ENCODE peak calls at places on chromosome 17, in four cellular contexts. P is AG04449, G is thoracic aorta, S is IMR-90. L is an unnamed sample.

GRCh38 chr17:62827722-62828498 is 19.8 kb upstream of the MARCHF10 start:
- DNase-seq in P (no peak), G (no peak), S (peak), L (peak)

GRCh38 chr17:13594762-13595697 is 6.7 kb downstream of the HS3ST3A1 start:
- DNase-seq in P (peak), G (peak), S (peak), L (peak)

GRCh38 chr17:74519951-74520553 is 11.2 kb downstream of the CD300LB start:
- DNase-seq in P (no peak), G (no peak), S (no peak), L (no peak)

GRCh38 chr17:81912441-81913309 is 1.5 kb upstream of the PCYT2 start:
- DNase-seq in P (no peak), G (no peak), S (no peak), L (no peak)

GRCh38 chr17:81371910-81372760 is 23.1 kb upstream of the BAHCC1 start:
- DNase-seq in P (no peak), G (no peak), S (peak), L (peak)

GRCh38 chr17:35152741-35153140 is 5.1 kb downstream of the UNC45B start:
- DNase-seq in P (no peak), G (no peak), S (no peak), L (no peak)

GRCh38 chr17:62085511-62086408 is 20.7 kb upstream of the MED13 start:
- DNase-seq in P (no peak), G (no peak), S (peak), L (peak)

GRCh38 chr17:38890410-38890746 is 20.5 kb downstream of the LASP1 start:
- DNase-seq in P (no peak), G (no peak), S (no peak), L (no peak)

GRCh38 chr17:8818654-8819330 is 19.6 kb upstream of the MFSD6L start:
- DNase-seq in P (no peak), G (no peak), S (no peak), L (no peak)

GRCh38 chr17:57902800-57903759 is 52.1 kb downstream of the CUEDC1 start:
- DNase-seq in P (no peak), G (peak), S (peak), L (peak)

GRCh38 chr17:77681820-77682219 is 276.7 kb upstream of the TNRC6C start:
- DNase-seq in P (no peak), G (no peak), S (peak), L (peak)

GRCh38 chr17:43768382-43768781 is 9.8 kb upstream of the SOST start:
- DNase-seq in P (no peak), G (no peak), S (no peak), L (no peak)

GRCh38 chr17:65121916-65122821 is 15.0 kb upstream of the RGS9 start:
- DNase-seq in P (no peak), G (no peak), S (no peak), L (no peak)

GRCh38 chr17:27323538-27324212 is 29.8 kb downstream of the WSB1 start:
- DNase-seq in P (no peak), G (peak), S (peak), L (peak)

GRCh38 chr17:47820023-47820789 is 1.4 kb downstream of the OSBPL7 start:
- DNase-seq in P (no peak), G (no peak), S (no peak), L (no peak)

GRCh38 chr17:182164-182751 is 808 bp upstream of the DOC2B start:
- DNase-seq in P (no peak), G (no peak), S (no peak), L (peak)

GRCh38 chr17:82959990-82960418 is 119.4 kb upstream of the METRNL start:
- DNase-seq in P (no peak), G (no peak), S (no peak), L (no peak)

GRCh38 chr17:47973541-47973940 is 2.6 kb downstream of the CDK5RAP3 start:
- DNase-seq in P (no peak), G (no peak), S (no peak), L (no peak)

GRCh38 chr17:2266045-2266864 is 37.3 kb downstream of the SMG6 start:
- DNase-seq in P (no peak), G (no peak), S (no peak), L (no peak)

GRCh38 chr17:40168262-40168832 is 8.9 kb upstream of the RAPGEFL1 start:
- DNase-seq in P (peak), G (no peak), S (peak), L (peak)

GRCh38 chr17:40345161-40346034 is 19.1 kb downstream of the GJD3 start:
- DNase-seq in P (no peak), G (no peak), S (peak), L (no peak)

GRCh38 chr17:32701860-32702259 is 175.1 kb downstream of the MYO1D start:
- DNase-seq in P (no peak), G (no peak), S (no peak), L (no peak)

GRCh38 chr17:39239640-39240314 is 14.0 kb upstream of the STAC2 start:
- DNase-seq in P (no peak), G (no peak), S (no peak), L (no peak)

GRCh38 chr17:1707107-1707506 is 3.1 kb downstream of the TLCD2 start:
- DNase-seq in P (no peak), G (no peak), S (no peak), L (no peak)

GRCh38 chr17:72116692-72117469 is 3.9 kb upstream of the SOX9 start:
- DNase-seq in P (no peak), G (no peak), S (peak), L (peak)
- H3K4me3 ChIP-seq in P (no peak), G (peak), S (peak), L (peak)

DNA sequence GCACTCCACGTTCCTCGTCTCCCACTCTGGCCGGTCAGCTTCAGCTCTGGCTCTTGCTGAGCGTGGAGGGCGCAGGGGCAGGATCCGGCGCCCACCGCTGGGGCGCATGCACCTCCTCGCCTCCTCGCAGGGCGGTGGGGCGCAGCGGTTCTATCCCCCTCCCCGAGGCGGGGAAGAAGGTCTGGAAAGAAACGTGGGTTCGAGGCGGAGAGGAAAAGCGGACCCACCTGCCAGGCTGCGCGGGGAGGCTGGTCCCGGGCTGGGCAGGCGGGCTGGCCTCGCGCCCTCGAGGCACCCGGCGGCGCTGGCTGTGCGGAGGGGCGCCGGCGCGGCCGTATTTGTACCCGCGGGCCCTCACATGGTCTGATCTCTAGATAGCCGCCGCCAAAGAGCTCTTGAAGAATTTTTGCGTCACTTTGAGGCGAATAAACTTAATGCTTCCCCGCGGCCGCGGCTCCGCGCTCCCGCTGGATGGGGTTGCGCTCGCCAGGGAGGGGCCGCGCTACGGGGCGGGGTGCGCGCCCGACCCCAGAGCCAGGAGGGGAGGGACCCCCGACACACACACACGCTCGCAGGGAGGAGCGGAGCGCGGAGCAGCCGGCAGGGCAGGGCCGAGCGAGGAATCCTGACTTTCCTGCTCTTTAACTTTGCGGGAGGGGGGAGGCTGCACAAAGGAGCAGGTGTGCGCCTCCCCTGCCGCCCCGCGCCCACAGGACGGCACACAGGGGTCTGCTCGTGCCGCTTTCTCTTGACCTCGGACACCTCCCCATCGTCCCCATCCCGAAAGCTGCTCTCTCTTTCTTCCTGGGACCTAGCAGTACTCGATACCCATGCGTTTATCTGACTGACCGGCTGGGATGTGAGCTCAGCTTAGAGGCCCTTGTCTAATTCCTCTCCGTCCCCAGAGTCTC is at the start of gene SLC6A4:
- DNase-seq in P (no peak), G (no peak), S (no peak), L (peak)
- H3K4me3 ChIP-seq in P (peak), G (peak), S (peak), L (peak)

GRCh38 chr17:49670641-49671040 is 7.3 kb downstream of the SPOP start:
- DNase-seq in P (no peak), G (no peak), S (no peak), L (peak)
- H3K4me3 ChIP-seq in P (no peak), G (peak), S (no peak), L (no peak)

GRCh38 chr17:16440814-16441629 is 25.7 kb downstream of the TRPV2 start:
- DNase-seq in P (no peak), G (no peak), S (no peak), L (no peak)

GRCh38 chr17:16443390-16444257 is 28.3 kb downstream of the TRPV2 start:
- DNase-seq in P (no peak), G (no peak), S (no peak), L (no peak)

GRCh38 chr17:16442141-16442540 is 26.8 kb downstream of the TRPV2 start:
- DNase-seq in P (no peak), G (no peak), S (no peak), L (peak)

GRCh38 chr17:16444258-16444886 is 29.0 kb downstream of the TRPV2 start:
- DNase-seq in P (no peak), G (no peak), S (no peak), L (no peak)

GRCh38 chr17:16442594-16443389 is 27.4 kb downstream of the TRPV2 start:
- DNase-seq in P (no peak), G (no peak), S (no peak), L (peak)
- H3K4me3 ChIP-seq in P (no peak), G (no peak), S (no peak), L (no peak)

GRCh38 chr17:75830168-75831031 is 13.8 kb downstream of the UNC13D start:
- DNase-seq in P (no peak), G (no peak), S (no peak), L (no peak)
- H3K4me3 ChIP-seq in P (no peak), G (no peak), S (no peak), L (no peak)

GRCh38 chr17:80024206-80024972 is 11.3 kb downstream of the TBC1D16 start:
- DNase-seq in P (no peak), G (no peak), S (no peak), L (no peak)
- H3K4me3 ChIP-seq in P (no peak), G (peak), S (no peak), L (no peak)

GRCh38 chr17:28334176-28334575 is 1.1 kb downstream of the IFT20 start:
- DNase-seq in P (no peak), G (no peak), S (peak), L (peak)
- H3K4me3 ChIP-seq in P (peak), G (peak), S (peak), L (peak)